ENCODE peak calls at places on chromosomes 12 and 14, in eight cellular contexts. U, A, M, F, V, B, S and H are unnamed samples.

GRCh38 chr12:119229837-119230236 is 51.1 kb downstream of the HSPB8 start:
- DNase-seq in F (no peak), V (no peak), A (peak), B (no peak), M (no peak), U (peak), S (no peak), H (no peak)

GRCh38 chr14:60094306-60094897 is 2.7 kb downstream of the PCNX4 start:
- DNase-seq in V (no peak), A (peak), B (no peak), F (no peak), S (peak), U (peak), M (no peak), H (no peak)

GRCh38 chr12:26872623-26873022 is 39.6 kb upstream of the ITPR2 start:
- DNase-seq in B (no peak), S (no peak), M (no peak), F (no peak), U (no peak), A (no peak), V (peak), H (no peak)

GRCh38 chr12:80864046-80864735 is 73.5 kb downstream of the LIN7A start:
- DNase-seq in B (no peak), M (no peak), F (no peak), V (no peak), S (no peak), U (no peak), A (no peak), H (no peak)

GRCh38 chr12:88471641-88472040 is 108.6 kb downstream of the KITLG start:
- DNase-seq in S (peak), B (no peak), A (peak), M (no peak), V (no peak), U (peak), F (no peak), H (no peak)

GRCh38 chr14:22472466-22472865 is 116.6 kb downstream of the DAD1 start:
- DNase-seq in F (no peak), B (no peak), S (no peak), U (no peak), A (no peak), V (no peak), M (no peak), H (no peak)

GRCh38 chr14:104638927-104639450 is 34.4 kb upstream of the TMEM179 start:
- DNase-seq in M (no peak), S (no peak), B (no peak), V (no peak), U (no peak), A (no peak), F (no peak), H (no peak)

GRCh38 chr14:92012121-92012748 is 27.6 kb downstream of the TRIP11 start:
- DNase-seq in V (no peak), B (no peak), F (no peak), M (no peak), S (no peak), A (no peak), U (no peak), H (no peak)

GRCh38 chr14:103155013-103155412 is 31.8 kb downstream of the TNFAIP2 start:
- DNase-seq in F (peak), U (peak), A (peak), V (no peak), B (no peak), M (no peak), S (no peak), H (no peak)

GRCh38 chr14:99604766-99605298 is 825 bp upstream of the CCDC85C start:
- DNase-seq in F (no peak), V (no peak), A (peak), U (peak), B (no peak), M (peak), S (no peak), H (no peak)

GRCh38 chr14:91947196-91948184 is at the start of gene FBLN5:
- DNase-seq in U (peak), M (peak), A (peak), S (peak), F (no peak), V (no peak), B (no peak), H (no peak)

GRCh38 chr12:45214739-45215418 is 1.0 kb upstream of the ANO6 start:
- DNase-seq in S (no peak), U (no peak), M (no peak), F (no peak), V (peak), A (peak), B (no peak), H (no peak)